ENCODE peak calls at places on chromosome 5, in four cellular contexts. One of them, this sample, is unnamed.

GRCh38 chr5:142342128-142342981 is 17.5 kb upstream of the SPRY4 start:
- DNase-seq in H1: no peak
- DNase-seq in HCT116: no peak
- DNase-seq in GM12878: no peak
- DNase-seq in this sample: no peak

GRCh38 chr5:15420201-15420600 is 79.8 kb upstream of the FBXL7 start:
- DNase-seq in HCT116: no peak
- DNase-seq in GM12878: no peak
- DNase-seq in H1: no peak
- DNase-seq in this sample: no peak

GRCh38 chr5:159797566-159797965 is 118.7 kb upstream of the ADRA1B start:
- DNase-seq in GM12878: no peak
- DNase-seq in HCT116: no peak
- DNase-seq in H1: no peak
- DNase-seq in this sample: no peak

GRCh38 chr5:129830288-129830687 is 74.0 kb upstream of the CHSY3 start:
- DNase-seq in HCT116: no peak
- DNase-seq in GM12878: no peak
- DNase-seq in H1: no peak
- DNase-seq in this sample: no peak

GRCh38 chr5:143093452-143094086 is 309.9 kb downstream of the NR3C1 start:
- DNase-seq in GM12878: no peak
- DNase-seq in HCT116: no peak
- DNase-seq in H1: no peak
- DNase-seq in this sample: no peak

GRCh38 chr5:125408582-125409069 is 662.2 kb upstream of the ZNF608 start:
- DNase-seq in HCT116: peak
- DNase-seq in GM12878: no peak
- DNase-seq in H1: no peak
- DNase-seq in this sample: no peak

GRCh38 chr5:150585781-150586461 is 54.5 kb upstream of the SYNPO start:
- DNase-seq in GM12878: no peak
- DNase-seq in H1: no peak
- DNase-seq in HCT116: no peak
- DNase-seq in this sample: no peak

GRCh38 chr5:2879701-2880100 is 128.2 kb upstream of the IRX2 start:
- DNase-seq in HCT116: no peak
- DNase-seq in H1: no peak
- DNase-seq in GM12878: no peak
- DNase-seq in this sample: no peak

GRCh38 chr5:159034083-159034824 is 65.5 kb downstream of the EBF1 start:
- DNase-seq in H1: no peak
- DNase-seq in GM12878: no peak
- DNase-seq in HCT116: no peak
- DNase-seq in this sample: no peak

GRCh38 chr5:28374492-28374934 is 1336.1 kb upstream of the CDH9 start:
- DNase-seq in HCT116: no peak
- DNase-seq in GM12878: no peak
- DNase-seq in H1: no peak
- DNase-seq in this sample: no peak

GRCh38 chr5:28370896-28371295 is 1332.5 kb upstream of the CDH9 start:
- DNase-seq in H1: no peak
- DNase-seq in HCT116: no peak
- DNase-seq in GM12878: no peak
- DNase-seq in this sample: no peak

DNA sequence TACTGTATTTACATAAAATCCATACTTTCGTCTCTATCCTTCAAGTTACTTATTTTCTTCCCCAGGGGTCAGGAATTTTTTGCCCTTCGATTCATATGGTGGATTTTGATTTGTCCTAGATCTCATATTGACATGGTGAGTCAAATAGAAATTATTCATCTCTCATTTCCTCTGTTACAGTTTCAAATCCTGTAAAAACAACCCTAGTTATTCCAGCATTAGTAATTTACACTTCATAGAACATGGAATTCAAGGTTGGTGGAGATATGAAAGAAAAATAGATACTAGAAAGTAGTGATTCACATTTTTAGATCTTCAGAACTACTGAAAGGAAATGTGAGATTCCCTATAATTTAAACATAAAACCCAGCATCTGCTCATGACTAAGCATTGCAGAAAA is 1331.0 kb upstream of the CDH9 start:
- DNase-seq in H1: no peak
- DNase-seq in HCT116: no peak
- DNase-seq in GM12878: no peak
- DNase-seq in this sample: no peak
- TF ChIP-seq JUND in H1: no peak
- TF ChIP-seq JUND in HCT116: no peak
- TF ChIP-seq JUND in GM12878: no peak
- TF ChIP-seq JUND in this sample: no peak

DNA sequence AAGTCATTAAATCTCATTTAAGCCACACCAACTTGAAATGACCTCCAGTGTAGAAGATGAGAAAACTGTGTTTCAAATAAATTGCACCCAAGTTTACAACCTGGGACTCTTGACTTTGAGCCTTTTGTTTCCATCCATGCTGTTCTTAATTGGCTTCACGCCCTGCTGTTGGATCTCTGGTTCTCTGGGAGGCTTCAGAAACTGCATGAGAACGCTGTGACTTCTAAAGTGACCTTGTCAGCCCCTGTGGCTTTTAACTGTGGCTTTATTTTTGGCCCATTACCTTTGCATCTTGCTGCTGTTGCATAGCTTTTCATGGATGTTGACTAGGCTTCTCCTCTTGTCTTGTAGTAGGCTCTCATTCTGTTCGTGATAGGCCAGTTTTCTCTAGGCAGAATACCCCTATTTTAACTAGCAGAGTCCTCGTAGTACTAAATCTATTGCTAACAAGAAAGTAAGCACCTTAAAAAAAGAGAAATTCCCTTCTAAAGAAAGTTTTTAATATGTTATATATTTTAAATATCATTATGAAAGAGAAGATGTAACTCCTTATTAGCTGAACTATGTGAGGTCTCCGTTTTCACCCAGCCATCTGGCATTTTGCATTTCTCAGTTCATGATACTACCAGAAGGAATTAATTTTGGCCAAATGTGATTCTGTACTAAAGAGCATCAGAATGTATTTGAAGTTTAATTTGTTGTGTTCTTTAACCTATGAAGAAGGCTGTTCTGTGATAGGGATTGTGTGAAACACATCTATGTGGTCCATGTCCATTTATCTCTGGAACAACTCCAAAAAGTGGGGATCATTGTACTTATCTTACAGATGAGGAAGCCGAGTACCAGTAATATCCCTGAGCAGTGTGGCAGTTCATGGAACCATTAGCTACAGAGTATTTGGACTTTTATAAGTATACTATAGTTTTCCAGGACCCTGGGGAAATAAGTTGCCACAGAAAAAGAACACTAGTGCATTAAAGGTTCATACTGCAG is 29.6 kb downstream of the TNFAIP8 start:
- DNase-seq in HCT116: no peak
- DNase-seq in H1: no peak
- DNase-seq in GM12878: no peak
- DNase-seq in this sample: no peak
- TF ChIP-seq JUND in HCT116: no peak
- TF ChIP-seq JUND in H1: no peak
- TF ChIP-seq JUND in GM12878: no peak
- TF ChIP-seq JUND in this sample: no peak

GRCh38 chr5:154165886-154166285 is 24.6 kb upstream of the GALNT10 start:
- DNase-seq in H1: peak
- DNase-seq in HCT116: no peak
- DNase-seq in GM12878: no peak
- DNase-seq in this sample: no peak
- TF ChIP-seq JUND in H1: no peak
- TF ChIP-seq JUND in HCT116: no peak
- TF ChIP-seq JUND in GM12878: no peak
- TF ChIP-seq JUND in this sample: no peak

GRCh38 chr5:138948391-138949222 is 73.5 kb upstream of the LRRTM2 start:
- DNase-seq in H1: no peak
- DNase-seq in GM12878: no peak
- DNase-seq in HCT116: no peak
- DNase-seq in this sample: no peak

GRCh38 chr5:138949223-138949574 is 74.1 kb upstream of the LRRTM2 start:
- DNase-seq in GM12878: no peak
- DNase-seq in HCT116: no peak
- DNase-seq in H1: no peak
- DNase-seq in this sample: no peak

GRCh38 chr5:138951091-138951985 is 76.2 kb upstream of the LRRTM2 start:
- DNase-seq in HCT116: no peak
- DNase-seq in GM12878: no peak
- DNase-seq in H1: no peak
- DNase-seq in this sample: no peak

GRCh38 chr5:138950411-138951011 is 75.4 kb upstream of the LRRTM2 start:
- DNase-seq in HCT116: no peak
- DNase-seq in H1: no peak
- DNase-seq in GM12878: no peak
- DNase-seq in this sample: no peak

DNA sequence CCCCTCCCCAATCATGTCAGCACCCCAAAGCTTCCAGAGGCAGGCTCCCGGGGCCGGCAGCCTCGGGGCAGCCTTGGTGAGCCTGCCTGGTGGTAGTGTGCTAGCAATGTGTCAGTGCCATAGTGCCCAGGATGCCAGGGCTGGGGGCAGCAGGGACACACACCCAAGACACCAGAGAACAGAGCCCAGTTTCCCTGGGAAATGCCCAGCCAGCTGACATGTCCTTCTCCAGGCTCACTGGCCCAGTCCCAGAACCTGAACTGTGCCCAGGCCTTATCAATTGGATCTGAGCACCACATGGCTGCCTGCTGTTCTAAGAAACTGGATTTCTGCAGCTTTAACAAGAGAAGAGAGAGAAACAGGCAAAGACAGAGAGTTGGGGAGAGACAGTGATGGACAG is 74.9 kb upstream of the LRRTM2 start:
- DNase-seq in HCT116: no peak
- DNase-seq in GM12878: no peak
- DNase-seq in H1: no peak
- DNase-seq in this sample: peak
- TF ChIP-seq JUND in HCT116: no peak
- TF ChIP-seq JUND in GM12878: no peak
- TF ChIP-seq JUND in H1: no peak
- TF ChIP-seq JUND in this sample: no peak

GRCh38 chr5:170861855-170862766 is at the start of gene RANBP17:
- DNase-seq in H1: peak
- DNase-seq in HCT116: peak
- DNase-seq in GM12878: no peak
- DNase-seq in this sample: peak

GRCh38 chr5:170860818-170861217 is 1.0 kb upstream of the RANBP17 start:
- DNase-seq in HCT116: no peak
- DNase-seq in H1: no peak
- DNase-seq in GM12878: no peak
- DNase-seq in this sample: no peak

GRCh38 chr5:170861295-170861854 is 443 bp upstream of the RANBP17 start:
- DNase-seq in H1: no peak
- DNase-seq in GM12878: no peak
- DNase-seq in HCT116: no peak
- DNase-seq in this sample: no peak

GRCh38 chr5:170865622-170866021 is 3.8 kb downstream of the RANBP17 start:
- DNase-seq in HCT116: no peak
- DNase-seq in GM12878: peak
- DNase-seq in H1: no peak
- DNase-seq in this sample: no peak

GRCh38 chr5:170863646-170864045 is 1.8 kb downstream of the RANBP17 start:
- DNase-seq in HCT116: no peak
- DNase-seq in H1: no peak
- DNase-seq in GM12878: no peak
- DNase-seq in this sample: peak
- TF ChIP-seq JUND in HCT116: no peak
- TF ChIP-seq JUND in H1: no peak
- TF ChIP-seq JUND in GM12878: no peak
- TF ChIP-seq JUND in this sample: no peak

GRCh38 chr5:157478726-157479125 is 18.7 kb downstream of the NIPAL4 start:
- DNase-seq in H1: no peak
- DNase-seq in HCT116: no peak
- DNase-seq in GM12878: no peak
- DNase-seq in this sample: no peak

GRCh38 chr5:157477814-157478494 is 17.9 kb downstream of the NIPAL4 start:
- DNase-seq in H1: no peak
- DNase-seq in HCT116: no peak
- DNase-seq in GM12878: no peak
- DNase-seq in this sample: no peak

GRCh38 chr5:157479166-157479565 is 19.2 kb downstream of the NIPAL4 start:
- DNase-seq in HCT116: no peak
- DNase-seq in GM12878: no peak
- DNase-seq in H1: no peak
- DNase-seq in this sample: no peak

GRCh38 chr5:157475432-157475831 is 15.4 kb downstream of the NIPAL4 start:
- DNase-seq in GM12878: no peak
- DNase-seq in H1: no peak
- DNase-seq in HCT116: no peak
- DNase-seq in this sample: no peak

GRCh38 chr5:157476699-157477408 is 16.8 kb downstream of the NIPAL4 start:
- DNase-seq in H1: no peak
- DNase-seq in GM12878: no peak
- DNase-seq in HCT116: peak
- DNase-seq in this sample: peak
- TF ChIP-seq JUND in H1: no peak
- TF ChIP-seq JUND in GM12878: no peak
- TF ChIP-seq JUND in HCT116: no peak
- TF ChIP-seq JUND in this sample: no peak